ENCODE peak calls at places on chromosomes 16 and 17, in nine cellular contexts. H, B, K, U, Y, R, P, D and T are unnamed samples.
A peak's percentile ranks its signal among the peaks of the same experiment; 100 is the strongest.

GRCh38 chr17:82126479-82127314 is 28.7 kb upstream of the FASN start:
- DNase-seq in H (no peak), B (no peak), K (no peak), U (no peak), Y (peak; percentile 50), R (no peak), P (no peak), D (no peak), T (no peak)

GRCh38 chr17:41734139-41734948 is at the start of gene HAP1:
- DNase-seq in H (no peak), B (no peak), K (peak; percentile 61), U (peak; percentile 83), Y (no peak), R (peak; percentile 39), P (peak; percentile 46), D (no peak), T (peak; percentile 36)

GRCh38 chr16:22141746-22142145 is 20.6 kb upstream of the SDR42E2 start:
- DNase-seq in H (no peak), B (no peak), K (no peak), U (peak; percentile 67), Y (no peak), R (no peak), P (peak; percentile 39), D (peak; percentile 16), T (peak; percentile 18)

GRCh38 chr17:9044796-9045470 is 23.6 kb downstream of the NTN1 start:
- DNase-seq in H (no peak), B (no peak), K (no peak), U (no peak), Y (no peak), R (no peak), P (no peak), D (no peak), T (no peak)

GRCh38 chr17:37744633-37744927 is 279 bp downstream of the HNF1B start:
- DNase-seq in H (no peak), B (peak; percentile 52), K (no peak), U (no peak), Y (no peak), R (no peak), P (no peak), D (no peak), T (peak; percentile 12)

GRCh38 chr17:64133546-64134215 is 3.7 kb upstream of the ERN1 start:
- DNase-seq in H (no peak), B (peak; percentile 64), K (peak; percentile 95), U (peak; percentile 67), Y (no peak), R (no peak), P (peak; percentile 71), D (peak; percentile 64), T (peak; percentile 64)

GRCh38 chr17:45311762-45312476 is 4.9 kb downstream of the MAP3K14 start:
- DNase-seq in H (no peak), B (peak; percentile 78), K (peak; percentile 81), U (no peak), Y (peak; percentile 74), R (peak; percentile 53), P (peak; percentile 67), D (peak; percentile 49), T (peak; percentile 53)

GRCh38 chr17:33125552-33125950 is 133.9 kb downstream of the SPACA3 start:
- DNase-seq in H (no peak), B (no peak), K (no peak), U (no peak), Y (no peak), R (no peak), P (no peak), D (no peak), T (no peak)

GRCh38 chr16:88639231-88640038 is 1.1 kb downstream of the IL17C start:
- DNase-seq in H (no peak), B (peak; percentile 60), K (peak; percentile 37), U (no peak), Y (no peak), R (no peak), P (no peak), D (no peak), T (peak; percentile 69)

GRCh38 chr17:28119049-28119448 is 76.6 kb downstream of the NLK start:
- DNase-seq in H (no peak), B (no peak), K (no peak), U (no peak), Y (no peak), R (no peak), P (no peak), D (no peak), T (no peak)

GRCh38 chr16:89393731-89394406 is 96.5 kb downstream of the ANKRD11 start:
- DNase-seq in H (no peak), B (no peak), K (no peak), U (no peak), Y (no peak), R (no peak), P (no peak), D (peak; percentile 46), T (no peak)

GRCh38 chr17:70238228-70238627 is 68.9 kb downstream of the KCNJ2 start:
- DNase-seq in H (no peak), B (no peak), K (no peak), U (no peak), Y (no peak), R (no peak), P (no peak), D (no peak), T (no peak)

GRCh38 chr17:17737938-17738894 is 57.0 kb downstream of the RAI1 start:
- DNase-seq in H (no peak), B (no peak), K (no peak), U (no peak), Y (no peak), R (peak; percentile 64), P (no peak), D (no peak), T (no peak)

GRCh38 chr16:19879241-19879792 is 5.3 kb downstream of the GPRC5B start:
- DNase-seq in H (no peak), B (no peak), K (peak; percentile 75), U (no peak), Y (no peak), R (peak; percentile 68), P (peak; percentile 10), D (no peak), T (no peak)